ENCODE peak calls at places on chromosome 3, in six cellular contexts. M is fibroblast of lung, G is brain microvascular endothelial cell, I is uterus, E is thoracic aorta, A is SK-N-SH. U is an unnamed sample.

GRCh38 chr3:44509985-44510360 is 32.5 kb upstream of the ZNF445 start:
- DNase-seq in M (peak), G (peak), I (no peak), E (no peak), A (no peak), U (no peak)

GRCh38 chr3:144670560-144670959 is 698.9 kb downstream of the DIPK2A start:
- DNase-seq in M (no peak), G (peak), I (no peak), E (no peak), A (no peak), U (no peak)

GRCh38 chr3:107612581-107613182 is 89.9 kb downstream of the BBX start:
- DNase-seq in M (no peak), G (no peak), I (no peak), E (no peak), A (no peak), U (no peak)

GRCh38 chr3:72537448-72537847 is 310.8 kb downstream of the SHQ1 start:
- DNase-seq in M (no peak), G (no peak), I (no peak), E (no peak), A (no peak), U (no peak)

GRCh38 chr3:126345641-126346460 is 11.4 kb downstream of the KLF15 start:
- DNase-seq in M (no peak), G (no peak), I (peak), E (no peak), A (no peak), U (no peak)

GRCh38 chr3:49295489-49296058 is 18.5 kb upstream of the C3orf62 start:
- DNase-seq in M (peak), G (peak), I (peak), E (no peak), A (peak), U (no peak)

GRCh38 chr3:61449327-61450040 is 111.9 kb upstream of the PTPRG start:
- DNase-seq in M (no peak), G (no peak), I (no peak), E (no peak), A (no peak), U (no peak)

GRCh38 chr3:38460377-38461085 is 6.8 kb downstream of the ACVR2B start:
- DNase-seq in M (no peak), G (no peak), I (no peak), E (no peak), A (no peak), U (no peak)

GRCh38 chr3:129313983-129314756 is 35.5 kb downstream of the HMCES start:
- DNase-seq in M (peak), G (no peak), I (peak), E (no peak), A (peak), U (no peak)

GRCh38 chr3:193908181-193908744 is 227.7 kb upstream of the HES1 start:
- DNase-seq in M (no peak), G (no peak), I (no peak), E (no peak), A (no peak), U (no peak)

GRCh38 chr3:188043891-188044290 is 110.1 kb upstream of the LPP start:
- DNase-seq in M (no peak), G (no peak), I (no peak), E (no peak), A (no peak), U (no peak)

GRCh38 chr3:176914764-176915163 is 282.5 kb downstream of the TBL1XR1 start:
- DNase-seq in M (no peak), G (no peak), I (no peak), E (no peak), A (no peak), U (no peak)

GRCh38 chr3:194075088-194075615 is 60.8 kb upstream of the HES1 start:
- DNase-seq in M (no peak), G (no peak), I (no peak), E (no peak), A (no peak), U (no peak)

GRCh38 chr3:63948995-63949394 is 36.8 kb upstream of the SCAANT1 start:
- DNase-seq in M (peak), G (peak), I (no peak), E (no peak), A (no peak), U (no peak)

GRCh38 chr3:17972889-17973558 is 230.6 kb upstream of the TBC1D5 start:
- DNase-seq in M (no peak), G (no peak), I (no peak), E (no peak), A (no peak), U (no peak)

GRCh38 chr3:185210621-185211157 is 43.2 kb downstream of the EHHADH start:
- DNase-seq in M (no peak), G (no peak), I (no peak), E (no peak), A (peak), U (no peak)

DNA sequence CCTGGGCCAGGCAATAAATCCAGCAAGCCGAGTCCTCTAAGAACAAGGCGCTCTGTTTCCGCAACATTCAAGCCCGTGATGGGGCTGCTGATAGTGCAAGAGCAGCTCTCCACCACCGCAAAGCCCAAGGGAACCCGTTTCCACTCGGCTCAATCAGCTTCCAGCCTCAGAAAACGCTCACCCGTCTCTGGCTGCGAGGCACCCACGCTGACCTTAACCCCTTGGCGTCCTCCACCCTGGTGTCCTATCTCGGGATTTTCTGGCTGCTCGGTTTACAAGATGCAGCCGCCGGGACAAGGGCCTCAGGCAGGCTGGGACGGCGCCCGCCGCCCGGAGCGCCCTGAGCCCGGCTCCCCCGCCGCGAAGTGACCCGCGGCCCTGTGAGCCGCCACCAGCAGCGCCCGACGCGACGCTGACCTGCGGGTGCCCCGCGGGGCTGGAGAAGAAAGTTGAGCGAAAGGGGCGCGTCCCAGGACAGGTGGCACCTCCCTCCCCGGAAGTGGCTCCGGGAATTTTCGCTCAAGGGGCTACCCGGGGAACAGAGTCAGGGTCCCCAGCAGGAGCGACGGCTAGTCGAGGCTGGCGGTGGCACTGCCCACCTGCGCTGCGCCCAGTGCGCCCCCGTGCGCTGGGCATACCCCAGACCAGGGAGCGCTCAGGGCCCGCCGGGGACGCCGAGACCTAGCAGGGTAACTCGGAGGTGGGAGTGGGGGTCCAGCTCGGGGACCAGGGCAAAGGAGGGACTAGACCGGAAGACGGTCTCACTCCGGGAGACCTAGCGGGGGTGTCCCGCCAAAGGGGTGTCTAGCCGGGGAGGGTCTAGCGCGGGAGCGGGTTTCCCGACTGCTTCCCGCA is 18.1 kb downstream of the SPATA12 start:
- DNase-seq in M (peak), G (peak), I (peak), E (no peak), A (peak), U (no peak)
- TF ChIP-seq CTCF in M (no peak), G (no peak), I (no peak), E (no peak), A (peak), U (peak)

DNA sequence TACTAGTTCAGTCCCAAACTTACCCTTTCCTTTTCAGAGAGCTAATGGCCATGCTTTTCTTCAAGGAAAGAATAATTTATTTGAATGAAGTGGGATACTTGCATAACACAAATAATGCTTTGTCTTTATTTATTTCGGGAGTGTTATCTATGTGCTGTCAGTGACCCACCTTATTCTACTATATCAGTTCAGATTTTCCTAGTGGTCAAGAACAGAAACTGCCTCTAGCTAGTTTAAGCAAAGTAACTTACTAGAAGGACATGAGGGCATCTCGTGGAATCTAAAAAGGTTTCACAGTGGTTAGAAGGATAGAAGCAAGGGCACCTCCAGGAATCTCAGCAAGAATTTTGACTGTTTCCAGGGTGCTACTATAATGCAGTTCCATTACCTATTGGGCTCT is 3.8 kb upstream of the TIMMDC1 start:
- DNase-seq in M (no peak), G (no peak), I (no peak), E (no peak), A (no peak), U (no peak)
- TF ChIP-seq CTCF in M (no peak), G (peak), I (no peak), E (no peak), A (peak), U (no peak)

GRCh38 chr3:181417748-181418147 is 294.0 kb upstream of the SOX2 start:
- DNase-seq in M (no peak), G (no peak), I (no peak), E (no peak), A (peak), U (no peak)
- TF ChIP-seq CTCF in M (no peak), G (no peak), I (no peak), E (no peak), A (no peak), U (no peak)

GRCh38 chr3:171326717-171327440 is 133.3 kb downstream of the TNIK start:
- DNase-seq in M (no peak), G (no peak), I (no peak), E (no peak), A (no peak), U (no peak)

GRCh38 chr3:171330936-171331335 is 129.3 kb downstream of the TNIK start:
- DNase-seq in M (no peak), G (no peak), I (no peak), E (no peak), A (no peak), U (no peak)

GRCh38 chr3:171327441-171328174 is 132.6 kb downstream of the TNIK start:
- DNase-seq in M (no peak), G (no peak), I (no peak), E (no peak), A (no peak), U (no peak)

GRCh38 chr3:171329759-171330158 is 130.4 kb downstream of the TNIK start:
- DNase-seq in M (no peak), G (no peak), I (no peak), E (no peak), A (no peak), U (no peak)

GRCh38 chr3:171328419-171329082 is 131.7 kb downstream of the TNIK start:
- DNase-seq in M (peak), G (no peak), I (no peak), E (no peak), A (no peak), U (no peak)
- TF ChIP-seq CTCF in M (no peak), G (peak), I (no peak), E (no peak), A (peak), U (peak)

GRCh38 chr3:139319428-139320402 is 24.1 kb upstream of the MRPS22 start:
- DNase-seq in M (peak), G (no peak), I (no peak), E (no peak), A (peak), U (no peak)
- TF ChIP-seq CTCF in M (peak), G (peak), I (no peak), E (no peak), A (peak), U (peak)

DNA sequence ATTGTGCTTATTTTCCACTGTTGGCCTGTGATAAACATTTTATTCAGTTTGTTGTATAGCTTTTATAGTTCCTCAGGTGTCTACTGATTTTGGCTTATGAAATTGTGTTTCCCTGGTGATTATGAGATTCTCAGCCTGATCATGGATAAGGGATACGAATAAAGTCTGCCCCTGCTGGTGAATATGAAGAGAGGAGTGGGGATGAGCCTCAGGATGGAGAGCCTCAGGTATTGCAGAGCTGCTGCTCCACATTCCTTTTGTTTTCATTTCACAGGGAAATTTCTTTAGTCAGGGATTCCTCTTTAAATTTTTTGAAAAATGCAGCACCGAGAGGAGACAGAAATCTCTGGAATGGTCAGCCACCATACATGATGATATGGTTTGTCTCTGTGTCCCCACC is 14.7 kb upstream of the RAB6B start:
- DNase-seq in M (no peak), G (no peak), I (no peak), E (no peak), A (no peak), U (no peak)
- TF ChIP-seq CTCF in M (no peak), G (peak), I (no peak), E (no peak), A (peak), U (no peak)

DNA sequence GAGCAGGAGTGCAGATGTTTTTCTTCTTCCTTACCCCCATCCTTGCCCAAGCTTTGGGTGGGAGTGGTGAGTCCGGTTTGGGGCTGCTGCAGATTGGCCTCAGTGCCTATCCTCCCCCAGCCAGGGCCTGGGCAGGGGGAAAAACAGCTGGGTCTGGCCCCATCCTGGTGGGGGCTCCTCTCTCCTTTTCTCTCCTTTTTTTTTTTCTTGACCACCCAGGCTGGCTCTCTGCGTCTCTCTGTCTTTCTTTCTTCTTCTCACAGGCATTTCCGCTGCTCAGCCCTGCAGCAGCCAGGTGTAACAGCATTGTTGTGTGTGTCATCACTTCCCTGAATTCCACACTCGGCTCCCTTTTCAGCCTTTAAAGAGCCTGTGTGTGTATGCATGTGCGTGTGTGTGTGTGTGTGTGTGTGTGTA is 2.0 kb downstream of the FOXL2NB start:
- DNase-seq in M (no peak), G (no peak), I (no peak), E (no peak), A (no peak), U (no peak)
- TF ChIP-seq CTCF in M (no peak), G (no peak), I (no peak), E (no peak), A (no peak), U (no peak)